ENCODE peak calls at places on chromosomes 11 and 22, in six cellular contexts. One of them, this sample, is unnamed. For H3K36me3 and H3K4me1, the result is how much of the 10 kb centered on the place peaks cover.

GRCh38 chr11:10818594-10818993 is 9.9 kb upstream of the EIF4G2 start:
- DNase-seq in IMR-90: peak
- DNase-seq in adrenal gland: no peak
- DNase-seq in body of pancreas: no peak
- DNase-seq in heart left ventricle: no peak
- DNase-seq in stomach: no peak
- DNase-seq in this sample: no peak

GRCh38 chr11:32400196-32400595 is 35.1 kb downstream of the WT1 start:
- DNase-seq in body of pancreas: no peak
- DNase-seq in IMR-90: peak
- DNase-seq in stomach: no peak
- DNase-seq in heart left ventricle: no peak
- DNase-seq in adrenal gland: no peak
- DNase-seq in this sample: no peak

GRCh38 chr11:69448471-69449284 is 32.8 kb upstream of the LINC01488 start:
- DNase-seq in IMR-90: no peak
- DNase-seq in adrenal gland: no peak
- DNase-seq in body of pancreas: no peak
- DNase-seq in stomach: no peak
- DNase-seq in heart left ventricle: no peak
- DNase-seq in this sample: peak

GRCh38 chr11:115420524-115420923 is 83.7 kb downstream of the CADM1 start:
- DNase-seq in stomach: no peak
- DNase-seq in body of pancreas: no peak
- DNase-seq in adrenal gland: no peak
- DNase-seq in IMR-90: no peak
- DNase-seq in heart left ventricle: no peak
- DNase-seq in this sample: no peak

GRCh38 chr11:31813961-31814868 is 3.1 kb upstream of the PAX6 start:
- DNase-seq in IMR-90: no peak
- DNase-seq in stomach: no peak
- DNase-seq in adrenal gland: no peak
- DNase-seq in heart left ventricle: no peak
- DNase-seq in body of pancreas: no peak
- DNase-seq in this sample: no peak

GRCh38 chr22:50544746-50545253 is 899 bp upstream of the KLHDC7B start:
- DNase-seq in heart left ventricle: peak
- DNase-seq in stomach: peak
- DNase-seq in IMR-90: no peak
- DNase-seq in adrenal gland: no peak
- DNase-seq in body of pancreas: no peak
- DNase-seq in this sample: no peak

GRCh38 chr11:7004482-7004881 is 15.7 kb downstream of the ZNF214 start:
- DNase-seq in stomach: no peak
- DNase-seq in adrenal gland: no peak
- DNase-seq in heart left ventricle: no peak
- DNase-seq in body of pancreas: no peak
- DNase-seq in IMR-90: peak
- DNase-seq in this sample: no peak

GRCh38 chr22:39083212-39084165 is 6.4 kb downstream of the APOBEC3G start:
- DNase-seq in body of pancreas: no peak
- DNase-seq in adrenal gland: no peak
- DNase-seq in IMR-90: no peak
- DNase-seq in stomach: no peak
- DNase-seq in heart left ventricle: no peak
- DNase-seq in this sample: no peak

GRCh38 chr11:69587454-69588081 is 53.4 kb upstream of the CCND1 start:
- DNase-seq in body of pancreas: no peak
- DNase-seq in heart left ventricle: no peak
- DNase-seq in adrenal gland: no peak
- DNase-seq in IMR-90: peak
- DNase-seq in stomach: no peak
- DNase-seq in this sample: no peak

GRCh38 chr11:58549644-58550043 is 26.0 kb downstream of the LPXN start:
- DNase-seq in IMR-90: no peak
- DNase-seq in body of pancreas: no peak
- DNase-seq in stomach: no peak
- DNase-seq in heart left ventricle: peak
- DNase-seq in adrenal gland: no peak
- DNase-seq in this sample: no peak
- H3K36me3 ChIP-seq in IMR-90: under half
- H3K36me3 ChIP-seq in body of pancreas: under half
- H3K36me3 ChIP-seq in stomach: half or more
- H3K36me3 ChIP-seq in heart left ventricle: under half
- H3K36me3 ChIP-seq in adrenal gland: under half
- H3K36me3 ChIP-seq in this sample: half or more

DNA sequence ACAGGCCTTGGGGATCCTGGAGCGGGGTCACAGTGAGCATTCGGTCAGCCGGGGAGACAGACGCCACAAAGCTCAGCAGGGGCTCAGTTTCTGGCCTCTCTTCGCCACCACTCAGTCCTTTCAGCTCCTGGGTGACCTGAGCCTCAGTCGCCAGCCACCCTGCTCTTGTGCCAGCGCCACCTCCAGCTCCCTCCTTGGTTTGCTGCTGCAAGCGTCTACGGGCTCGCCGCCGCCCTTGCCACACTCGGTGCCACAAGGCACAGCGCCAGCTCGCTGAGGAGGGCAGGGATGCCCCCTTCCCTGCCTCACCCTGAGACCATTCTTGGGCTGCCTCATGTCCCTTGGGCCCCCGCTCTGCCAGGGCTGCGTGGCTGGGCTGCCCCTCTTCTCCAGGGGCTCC is 1.5 kb upstream of the EEF1G start:
- DNase-seq in body of pancreas: peak
- DNase-seq in adrenal gland: no peak
- DNase-seq in stomach: peak
- DNase-seq in IMR-90: no peak
- DNase-seq in heart left ventricle: no peak
- DNase-seq in this sample: peak
- TF ChIP-seq POLR2A in body of pancreas: no peak
- TF ChIP-seq POLR2A in adrenal gland: no peak
- TF ChIP-seq POLR2A in stomach: no peak
- TF ChIP-seq POLR2A in IMR-90: no peak
- TF ChIP-seq POLR2A in heart left ventricle: no peak
- TF ChIP-seq POLR2A in this sample: no peak

DNA sequence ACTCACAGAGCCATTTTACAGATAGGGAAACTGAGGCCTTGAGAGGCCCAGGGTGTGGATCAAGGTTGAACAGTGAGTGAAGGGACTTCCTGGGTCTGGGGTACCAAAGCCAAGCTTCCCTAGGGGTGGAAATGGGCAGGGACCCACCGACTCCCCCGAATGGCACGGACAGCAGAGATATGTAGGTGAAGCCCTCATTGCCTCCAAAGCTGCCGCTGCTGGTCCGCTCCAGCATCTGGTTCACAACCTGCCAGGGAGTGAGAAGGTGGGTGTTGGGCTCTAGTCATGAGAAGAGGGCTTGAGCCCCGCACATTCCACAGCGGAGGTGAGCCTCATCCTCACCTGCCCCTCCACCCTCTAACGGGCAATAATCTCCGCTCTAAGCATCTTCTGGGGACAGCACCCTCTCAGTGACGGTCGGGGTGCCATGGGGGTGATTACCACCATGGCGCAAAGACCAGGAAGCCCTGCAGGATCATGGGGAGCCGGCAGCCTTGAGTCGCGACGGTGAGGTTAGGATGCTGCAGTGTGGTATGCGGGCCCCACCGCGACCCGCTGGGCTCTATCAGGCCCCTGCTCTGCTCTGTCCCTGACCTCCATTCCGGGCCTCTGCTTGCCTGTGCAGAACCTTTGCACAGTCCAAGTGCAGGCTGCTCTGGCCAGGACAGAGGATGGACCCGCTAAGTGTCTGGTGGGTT is 10.8 kb downstream of the ALDH3B2 start:
- DNase-seq in IMR-90: no peak
- DNase-seq in adrenal gland: no peak
- DNase-seq in stomach: no peak
- DNase-seq in body of pancreas: no peak
- DNase-seq in heart left ventricle: no peak
- DNase-seq in this sample: no peak
- H3K4me1 ChIP-seq in IMR-90: under half
- H3K4me1 ChIP-seq in adrenal gland: under half
- H3K4me1 ChIP-seq in stomach: under half
- H3K4me1 ChIP-seq in body of pancreas: under half
- H3K4me1 ChIP-seq in heart left ventricle: under half
- H3K4me1 ChIP-seq in this sample: under half

GRCh38 chr11:68044898-68045351 is 6.1 kb downstream of the TCIRG1 start:
- DNase-seq in stomach: no peak
- DNase-seq in IMR-90: no peak
- DNase-seq in heart left ventricle: no peak
- DNase-seq in body of pancreas: no peak
- DNase-seq in adrenal gland: no peak
- DNase-seq in this sample: no peak
- H3K36me3 ChIP-seq in stomach: half or more
- H3K36me3 ChIP-seq in IMR-90: under half
- H3K36me3 ChIP-seq in heart left ventricle: under half
- H3K36me3 ChIP-seq in body of pancreas: under half
- H3K36me3 ChIP-seq in adrenal gland: under half
- H3K36me3 ChIP-seq in this sample: under half

GRCh38 chr11:110075087-110075821 is 17.9 kb upstream of the ZC3H12C start:
- DNase-seq in stomach: no peak
- DNase-seq in IMR-90: no peak
- DNase-seq in adrenal gland: no peak
- DNase-seq in body of pancreas: peak
- DNase-seq in heart left ventricle: no peak
- DNase-seq in this sample: no peak

GRCh38 chr11:110075822-110076208 is 17.4 kb upstream of the ZC3H12C start:
- DNase-seq in adrenal gland: no peak
- DNase-seq in IMR-90: no peak
- DNase-seq in body of pancreas: no peak
- DNase-seq in stomach: no peak
- DNase-seq in heart left ventricle: no peak
- DNase-seq in this sample: no peak

GRCh38 chr11:110077318-110077717 is 15.9 kb upstream of the ZC3H12C start:
- DNase-seq in adrenal gland: no peak
- DNase-seq in heart left ventricle: no peak
- DNase-seq in stomach: no peak
- DNase-seq in body of pancreas: no peak
- DNase-seq in IMR-90: no peak
- DNase-seq in this sample: no peak

GRCh38 chr11:110077866-110078325 is 15.3 kb upstream of the ZC3H12C start:
- DNase-seq in heart left ventricle: no peak
- DNase-seq in adrenal gland: peak
- DNase-seq in body of pancreas: no peak
- DNase-seq in stomach: no peak
- DNase-seq in IMR-90: peak
- DNase-seq in this sample: no peak

DNA sequence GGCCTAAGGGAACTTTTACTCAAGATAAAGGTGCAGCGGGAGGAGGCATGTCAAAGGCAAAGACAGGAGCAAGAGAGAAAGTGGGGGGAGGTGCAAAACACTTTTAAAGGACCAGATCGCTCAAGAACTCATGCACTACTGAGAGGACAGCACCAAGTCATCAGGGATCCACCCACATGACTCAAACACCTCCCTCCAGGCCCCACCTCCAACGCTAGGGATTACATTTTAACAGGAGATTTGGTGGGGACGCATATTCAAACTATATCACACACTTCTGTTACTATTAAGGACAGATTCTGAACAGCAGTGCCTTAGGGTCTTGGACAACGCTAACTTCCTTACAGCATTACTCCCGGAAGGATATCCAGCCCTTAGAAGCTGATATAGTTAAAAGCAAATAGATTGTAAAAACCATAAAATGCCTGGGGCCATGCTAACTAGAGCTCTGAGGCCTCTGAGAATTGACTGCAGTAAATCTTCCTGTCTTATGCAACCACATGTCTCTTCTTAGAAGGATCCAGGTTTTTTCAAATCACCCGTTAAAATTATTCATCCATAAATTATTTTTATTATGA is 16.7 kb upstream of the ZC3H12C start:
- DNase-seq in adrenal gland: no peak
- DNase-seq in heart left ventricle: no peak
- DNase-seq in IMR-90: no peak
- DNase-seq in stomach: no peak
- DNase-seq in body of pancreas: no peak
- DNase-seq in this sample: no peak
- TF ChIP-seq POLR2A in adrenal gland: no peak
- TF ChIP-seq POLR2A in heart left ventricle: no peak
- TF ChIP-seq POLR2A in IMR-90: no peak
- TF ChIP-seq POLR2A in stomach: no peak
- TF ChIP-seq POLR2A in body of pancreas: no peak
- TF ChIP-seq POLR2A in this sample: no peak

GRCh38 chr22:41833369-41834004 is 582 bp downstream of the SREBF2 start:
- DNase-seq in body of pancreas: peak
- DNase-seq in adrenal gland: peak
- DNase-seq in stomach: peak
- DNase-seq in IMR-90: no peak
- DNase-seq in heart left ventricle: peak
- DNase-seq in this sample: peak
- H3K4me1 ChIP-seq in body of pancreas: under half
- H3K4me1 ChIP-seq in adrenal gland: under half
- H3K4me1 ChIP-seq in stomach: under half
- H3K4me1 ChIP-seq in IMR-90: under half
- H3K4me1 ChIP-seq in heart left ventricle: under half
- H3K4me1 ChIP-seq in this sample: under half

GRCh38 chr11:121467965-121468364 is 15.2 kb upstream of the SORL1-AS1 start:
- DNase-seq in IMR-90: no peak
- DNase-seq in adrenal gland: no peak
- DNase-seq in stomach: no peak
- DNase-seq in heart left ventricle: no peak
- DNase-seq in body of pancreas: no peak
- DNase-seq in this sample: no peak
- H3K36me3 ChIP-seq in IMR-90: under half
- H3K36me3 ChIP-seq in adrenal gland: under half
- H3K36me3 ChIP-seq in stomach: under half
- H3K36me3 ChIP-seq in heart left ventricle: under half
- H3K36me3 ChIP-seq in body of pancreas: under half
- H3K36me3 ChIP-seq in this sample: under half

GRCh38 chr22:47034076-47034808 is 271.8 kb downstream of the TBC1D22A start:
- DNase-seq in stomach: no peak
- DNase-seq in adrenal gland: no peak
- DNase-seq in IMR-90: no peak
- DNase-seq in heart left ventricle: no peak
- DNase-seq in body of pancreas: no peak
- DNase-seq in this sample: no peak

GRCh38 chr22:47032091-47032943 is 269.9 kb downstream of the TBC1D22A start:
- DNase-seq in IMR-90: no peak
- DNase-seq in stomach: peak
- DNase-seq in adrenal gland: no peak
- DNase-seq in body of pancreas: peak
- DNase-seq in heart left ventricle: no peak
- DNase-seq in this sample: no peak

GRCh38 chr22:47034905-47035419 is 272.5 kb downstream of the TBC1D22A start:
- DNase-seq in adrenal gland: no peak
- DNase-seq in body of pancreas: no peak
- DNase-seq in stomach: no peak
- DNase-seq in IMR-90: no peak
- DNase-seq in heart left ventricle: no peak
- DNase-seq in this sample: no peak

GRCh38 chr22:47032956-47033647 is 270.7 kb downstream of the TBC1D22A start:
- DNase-seq in stomach: peak
- DNase-seq in heart left ventricle: no peak
- DNase-seq in adrenal gland: no peak
- DNase-seq in body of pancreas: no peak
- DNase-seq in IMR-90: no peak
- DNase-seq in this sample: no peak

GRCh38 chr22:47033648-47034000 is 271.2 kb downstream of the TBC1D22A start:
- DNase-seq in heart left ventricle: no peak
- DNase-seq in stomach: no peak
- DNase-seq in body of pancreas: no peak
- DNase-seq in adrenal gland: no peak
- DNase-seq in IMR-90: no peak
- DNase-seq in this sample: peak
- TF ChIP-seq POLR2A in heart left ventricle: no peak
- TF ChIP-seq POLR2A in stomach: no peak
- TF ChIP-seq POLR2A in body of pancreas: no peak
- TF ChIP-seq POLR2A in adrenal gland: no peak
- TF ChIP-seq POLR2A in IMR-90: no peak
- TF ChIP-seq POLR2A in this sample: no peak

This sample was measured in right lobe of liver.